ENCODE peak calls at places on chromosomes 4 and X, in ten cellular contexts. V is CD8-positive, alpha-beta T cell; M is spleen; S is astrocyte of the spinal cord; L is A549; X is uterus; R is cardiac muscle cell; B is neural crest cell; F is B cell; W is natural killer cell. Z is an unnamed sample.

GRCh38 chrX:18973527-18974192 is 10.3 kb downstream of the PHKA2 start:
- DNase-seq in R (no peak), M (no peak), V (no peak), B (no peak), L (no peak), F (no peak), X (no peak), W (no peak), S (no peak), Z (no peak)

GRCh38 chrX:100895365-100896075 is 21.4 kb upstream of the NOX1 start:
- DNase-seq in M (no peak), S (peak; percentile 41), V (no peak), B (no peak), W (no peak), X (no peak), L (peak; percentile 56), F (peak; percentile 43), R (peak; percentile 28), Z (no peak)

GRCh38 chrX:115892056-115892708 is 278.4 kb upstream of the AGTR2 start:
- DNase-seq in S (no peak), X (no peak), R (no peak), V (no peak), L (no peak), W (no peak), B (no peak), F (no peak), M (no peak), Z (no peak)

GRCh38 chr4:38004062-38004461 is 43.9 kb downstream of the PTTG2 start:
- DNase-seq in V (no peak), X (no peak), W (no peak), B (no peak), S (peak; percentile 45), L (no peak), F (no peak), M (no peak), R (no peak), Z (no peak)

GRCh38 chr4:98996056-98996941 is 778 bp downstream of the METAP1 start:
- DNase-seq in V (peak; percentile 28), S (peak; percentile 29), W (no peak), L (peak; percentile 3), M (no peak), R (peak; percentile 49), B (no peak), F (no peak), X (peak; percentile 19), Z (no peak)

GRCh38 chr4:110636677-110637407 is 14.0 kb upstream of the PITX2 start:
- DNase-seq in B (no peak), V (no peak), W (no peak), R (peak; percentile 55), M (no peak), X (no peak), L (peak; percentile 44), F (no peak), S (no peak), Z (no peak)

GRCh38 chr4:7384003-7384928 is 50.5 kb downstream of the PSAPL1 start:
- DNase-seq in L (no peak), B (no peak), R (no peak), M (peak; percentile 69), S (no peak), V (no peak), W (peak; percentile 7), X (no peak), F (no peak), Z (no peak)

GRCh38 chr4:78310056-78310731 is 241.4 kb upstream of the ANXA3 start:
- DNase-seq in M (no peak), L (no peak), F (no peak), R (no peak), B (no peak), V (no peak), S (no peak), W (no peak), X (no peak), Z (no peak)

GRCh38 chr4:187608001-187608421 is 387.6 kb upstream of the ZFP42 start:
- DNase-seq in R (no peak), W (no peak), B (no peak), F (no peak), L (no peak), S (peak; percentile 33), V (no peak), X (no peak), M (no peak), Z (no peak)

GRCh38 chrX:56588397-56589188 is 25.2 kb downstream of the UBQLN2 start:
- DNase-seq in F (no peak), W (no peak), M (peak; percentile 63), S (no peak), X (no peak), V (no peak), L (no peak), R (no peak), B (no peak), Z (no peak)

GRCh38 chrX:56733459-56734046 is 4.5 kb downstream of the NBDY start:
- DNase-seq in R (peak; percentile 41), F (peak; percentile 44), S (peak; percentile 37), V (peak; percentile 63), W (peak; percentile 21), B (peak; percentile 48), M (no peak), X (peak; percentile 61), L (peak; percentile 53), Z (peak; percentile 46)

GRCh38 chr4:86357608-86358007 is 2.2 kb downstream of the MAPK10 start:
- DNase-seq in B (no peak), V (no peak), W (no peak), L (no peak), R (no peak), X (no peak), S (no peak), F (no peak), M (no peak), Z (no peak)

GRCh38 chr4:19971829-19972228 is 279.9 kb upstream of the SLIT2 start:
- DNase-seq in L (no peak), R (no peak), W (no peak), M (no peak), S (peak; percentile 26), B (no peak), V (no peak), F (no peak), X (no peak), Z (no peak)

GRCh38 chr4:19969492-19969891 is 282.2 kb upstream of the SLIT2 start:
- DNase-seq in W (no peak), L (no peak), M (no peak), X (no peak), V (no peak), S (no peak), F (no peak), R (no peak), B (no peak), Z (no peak)
- TF ChIP-seq CTCF in W (no peak), L (no peak), M (no peak), X (no peak), V (no peak), S (peak; percentile 33), F (no peak), R (peak; percentile 21), B (no peak), Z (no peak)

DNA sequence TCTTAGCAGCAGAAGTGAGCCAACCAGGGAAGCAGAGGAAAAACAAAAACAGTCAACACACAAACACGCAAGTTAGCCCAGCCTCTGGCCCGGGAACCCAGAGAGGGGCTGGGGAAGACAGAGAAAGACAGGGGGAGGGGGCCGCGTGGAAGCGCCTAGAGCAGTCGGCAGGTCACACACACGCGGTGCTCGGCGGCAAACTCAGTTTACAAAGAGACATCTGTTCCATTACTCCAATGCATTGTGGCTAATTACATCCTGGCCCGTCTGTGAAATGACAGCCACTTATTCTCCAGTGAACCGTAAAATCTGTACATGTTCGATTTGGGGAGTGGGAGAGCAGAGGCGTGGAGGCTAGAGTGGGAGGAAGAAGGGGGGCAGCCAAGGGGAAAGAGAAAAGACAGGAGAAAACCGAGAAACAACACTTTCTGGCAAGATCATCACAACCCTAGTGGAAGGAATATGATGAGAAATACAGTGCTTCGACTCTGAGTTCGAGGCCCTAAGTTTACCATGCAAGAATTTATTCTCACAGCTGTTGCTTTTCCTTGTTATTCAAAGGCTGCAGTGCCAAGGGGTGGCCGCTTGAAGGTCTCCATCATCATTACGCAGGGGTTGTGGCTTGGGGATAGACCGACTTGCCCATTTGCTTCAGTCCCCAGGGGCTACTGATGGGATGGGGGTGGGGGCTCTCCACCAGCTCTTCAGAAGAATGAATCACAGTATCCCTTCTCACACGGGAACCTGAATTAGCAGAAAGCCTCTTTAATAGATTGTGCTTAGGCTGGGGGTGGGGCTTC is 167.7 kb downstream of the MGST2 start:
- DNase-seq in S (no peak), L (no peak), W (no peak), B (no peak), V (no peak), X (no peak), F (no peak), M (no peak), R (no peak), Z (no peak)
- TF ChIP-seq CTCF in S (no peak), L (no peak), W (no peak), B (no peak), V (no peak), X (no peak), F (no peak), M (no peak), R (no peak), Z (no peak)

DNA sequence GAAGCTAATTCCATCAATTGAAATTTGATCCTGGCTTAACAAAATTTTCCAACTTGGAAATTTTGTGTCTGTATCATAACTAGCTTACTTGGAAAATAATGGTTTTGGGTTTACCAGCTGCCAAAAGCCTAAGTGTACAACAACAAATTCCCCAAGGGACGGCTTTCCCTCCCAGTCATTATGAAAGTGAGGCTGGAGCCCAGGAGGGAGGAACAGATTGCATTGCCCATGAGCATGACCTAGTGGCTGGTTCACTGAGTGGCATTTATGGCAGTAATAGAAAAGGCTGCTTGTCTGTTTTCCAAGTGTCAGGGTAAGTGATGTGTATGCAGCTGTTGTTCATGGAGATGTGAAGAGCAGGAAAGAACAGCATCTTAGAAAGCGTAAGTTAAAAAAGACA is 70.8 kb upstream of the HHIP start:
- DNase-seq in F (no peak), R (peak; percentile 36), M (no peak), B (no peak), X (no peak), L (peak; percentile 16), W (no peak), S (no peak), V (no peak), Z (no peak)
- TF ChIP-seq CTCF in F (no peak), R (no peak), M (no peak), B (peak; percentile 21), X (no peak), L (no peak), W (no peak), S (no peak), V (no peak), Z (no peak)

GRCh38 chr4:53709693-53710092 is 118.4 kb upstream of the LNX1 start:
- DNase-seq in B (no peak), W (no peak), S (no peak), V (no peak), R (no peak), X (no peak), M (no peak), F (no peak), L (no peak), Z (no peak)
- TF ChIP-seq CTCF in B (no peak), W (no peak), S (peak; percentile 30), V (no peak), R (peak; percentile 28), X (no peak), M (no peak), F (no peak), L (no peak), Z (no peak)